ENCODE peak calls at places on chromosomes 12 and 14, in five cellular contexts. One of them, this sample, is unnamed.

GRCh38 chr12:121795029-121795977 is 1.8 kb upstream of the RHOF start:
- DNase-seq in neuronal stem cell: peak; percentile 82
- DNase-seq in mesenchymal stem cell: peak; percentile 87
- DNase-seq in H1: peak; percentile 82
- DNase-seq in IMR-90: peak; percentile 81
- DNase-seq in this sample: peak; percentile 95

GRCh38 chr14:105622329-105622955 is 96.1 kb downstream of the TMEM121 start:
- DNase-seq in H1: no peak
- DNase-seq in neuronal stem cell: no peak
- DNase-seq in IMR-90: no peak
- DNase-seq in mesenchymal stem cell: no peak
- DNase-seq in this sample: peak; percentile 20

GRCh38 chr12:75844985-75845384 is 186.6 kb downstream of the PHLDA1 start:
- DNase-seq in H1: no peak
- DNase-seq in neuronal stem cell: no peak
- DNase-seq in IMR-90: no peak
- DNase-seq in mesenchymal stem cell: no peak
- DNase-seq in this sample: no peak

GRCh38 chr14:68510201-68510600 is 282.7 kb downstream of the ZFP36L1 start:
- DNase-seq in IMR-90: peak; percentile 69
- DNase-seq in H1: no peak
- DNase-seq in mesenchymal stem cell: peak; percentile 61
- DNase-seq in neuronal stem cell: no peak
- DNase-seq in this sample: no peak

GRCh38 chr12:121132601-121133481 is at the start of gene P2RX7:
- DNase-seq in mesenchymal stem cell: peak; percentile 65
- DNase-seq in H1: peak; percentile 39
- DNase-seq in IMR-90: peak; percentile 52
- DNase-seq in neuronal stem cell: no peak
- DNase-seq in this sample: peak; percentile 89

GRCh38 chr14:77883479-77884238 is 83.8 kb downstream of the ADCK1 start:
- DNase-seq in H1: no peak
- DNase-seq in mesenchymal stem cell: no peak
- DNase-seq in neuronal stem cell: no peak
- DNase-seq in IMR-90: no peak
- DNase-seq in this sample: no peak

GRCh38 chr12:53726342-53726741 is 910 bp downstream of the CALCOCO1 start:
- DNase-seq in IMR-90: no peak
- DNase-seq in mesenchymal stem cell: no peak
- DNase-seq in neuronal stem cell: no peak
- DNase-seq in H1: no peak
- DNase-seq in this sample: no peak

GRCh38 chr12:6277982-6278438 is 32.5 kb upstream of the PLEKHG6 start:
- DNase-seq in neuronal stem cell: no peak
- DNase-seq in H1: no peak
- DNase-seq in mesenchymal stem cell: no peak
- DNase-seq in IMR-90: no peak
- DNase-seq in this sample: no peak

GRCh38 chr12:121214855-121215745 is 5.2 kb downstream of the P2RX4 start:
- DNase-seq in mesenchymal stem cell: peak; percentile 99
- DNase-seq in IMR-90: peak; percentile 97
- DNase-seq in H1: no peak
- DNase-seq in neuronal stem cell: no peak
- DNase-seq in this sample: no peak

GRCh38 chr14:89264196-89264800 is 152.7 kb downstream of the FOXN3 start:
- DNase-seq in mesenchymal stem cell: no peak
- DNase-seq in IMR-90: no peak
- DNase-seq in H1: no peak
- DNase-seq in neuronal stem cell: no peak
- DNase-seq in this sample: no peak

GRCh38 chr14:36997843-36998242 is 174.6 kb downstream of the SLC25A21 start:
- DNase-seq in H1: no peak
- DNase-seq in mesenchymal stem cell: no peak
- DNase-seq in neuronal stem cell: no peak
- DNase-seq in IMR-90: peak; percentile 10
- DNase-seq in this sample: no peak

GRCh38 chr14:69214376-69214775 is 23.1 kb downstream of the EXD2 start:
- DNase-seq in mesenchymal stem cell: peak; percentile 27
- DNase-seq in H1: no peak
- DNase-seq in neuronal stem cell: no peak
- DNase-seq in IMR-90: peak; percentile 34
- DNase-seq in this sample: no peak

GRCh38 chr12:3724096-3724805 is 28.7 kb downstream of the CRACR2A start:
- DNase-seq in IMR-90: no peak
- DNase-seq in neuronal stem cell: no peak
- DNase-seq in mesenchymal stem cell: no peak
- DNase-seq in H1: no peak
- DNase-seq in this sample: peak; percentile 21

GRCh38 chr12:100908501-100908900 is 113.9 kb downstream of the ANO4 start:
- DNase-seq in IMR-90: peak; percentile 88
- DNase-seq in H1: no peak
- DNase-seq in mesenchymal stem cell: peak; percentile 90
- DNase-seq in neuronal stem cell: no peak
- DNase-seq in this sample: no peak

GRCh38 chr12:63846249-63846967 is 1.9 kb downstream of the SRGAP1 start:
- DNase-seq in neuronal stem cell: no peak
- DNase-seq in IMR-90: no peak
- DNase-seq in H1: no peak
- DNase-seq in mesenchymal stem cell: no peak
- DNase-seq in this sample: no peak

GRCh38 chr14:93239869-93240677 is 33.0 kb downstream of the UBR7 start:
- DNase-seq in IMR-90: peak; percentile 89
- DNase-seq in H1: no peak
- DNase-seq in neuronal stem cell: no peak
- DNase-seq in mesenchymal stem cell: peak; percentile 81
- DNase-seq in this sample: no peak

GRCh38 chr12:85280984-85281946 is 1.2 kb downstream of the ALX1 start:
- DNase-seq in mesenchymal stem cell: peak; percentile 33
- DNase-seq in IMR-90: no peak
- DNase-seq in neuronal stem cell: peak; percentile 9
- DNase-seq in H1: no peak
- DNase-seq in this sample: no peak

GRCh38 chr14:39232554-39233415 is 930 bp upstream of the MIA2 start:
- DNase-seq in neuronal stem cell: no peak
- DNase-seq in mesenchymal stem cell: peak; percentile 85
- DNase-seq in H1: no peak
- DNase-seq in IMR-90: peak; percentile 78
- DNase-seq in this sample: no peak

GRCh38 chr14:41739203-41739602 is 132.5 kb downstream of the LRFN5 start:
- DNase-seq in H1: no peak
- DNase-seq in neuronal stem cell: no peak
- DNase-seq in IMR-90: no peak
- DNase-seq in mesenchymal stem cell: no peak
- DNase-seq in this sample: no peak

GRCh38 chr12:123571343-123571813 is 13.0 kb upstream of the TMED2 start:
- DNase-seq in H1: no peak
- DNase-seq in IMR-90: peak; percentile 72
- DNase-seq in mesenchymal stem cell: peak; percentile 89
- DNase-seq in neuronal stem cell: no peak
- DNase-seq in this sample: peak; percentile 72

GRCh38 chr14:51488569-51489220 is 163.0 kb upstream of the FRMD6 start:
- DNase-seq in neuronal stem cell: no peak
- DNase-seq in H1: no peak
- DNase-seq in IMR-90: peak; percentile 31
- DNase-seq in mesenchymal stem cell: no peak
- DNase-seq in this sample: no peak

GRCh38 chr14:79502751-79503148 is 708.6 kb downstream of the DIO2 start:
- DNase-seq in H1: no peak
- DNase-seq in IMR-90: peak; percentile 59
- DNase-seq in mesenchymal stem cell: no peak
- DNase-seq in neuronal stem cell: no peak
- DNase-seq in this sample: no peak

GRCh38 chr14:61406198-61406597 is 84.8 kb downstream of the PRKCH start:
- DNase-seq in IMR-90: no peak
- DNase-seq in neuronal stem cell: peak; percentile 6
- DNase-seq in H1: no peak
- DNase-seq in mesenchymal stem cell: no peak
- DNase-seq in this sample: peak; percentile 39

GRCh38 chr14:79708991-79709390 is 502.3 kb downstream of the DIO2 start:
- DNase-seq in neuronal stem cell: no peak
- DNase-seq in H1: no peak
- DNase-seq in IMR-90: peak; percentile 64
- DNase-seq in mesenchymal stem cell: peak; percentile 18
- DNase-seq in this sample: no peak

GRCh38 chr12:57456145-57456700 is 1.1 kb downstream of the INHBE start:
- DNase-seq in IMR-90: peak; percentile 44
- DNase-seq in neuronal stem cell: peak; percentile 51
- DNase-seq in H1: no peak
- DNase-seq in mesenchymal stem cell: peak; percentile 51
- DNase-seq in this sample: peak; percentile 92

GRCh38 chr12:87772401-87772800 is 256.8 kb downstream of the C12orf50 start:
- DNase-seq in mesenchymal stem cell: no peak
- DNase-seq in H1: no peak
- DNase-seq in neuronal stem cell: no peak
- DNase-seq in IMR-90: no peak
- DNase-seq in this sample: no peak

GRCh38 chr12:122265433-122265832 is 861 bp downstream of the VPS33A start:
- DNase-seq in mesenchymal stem cell: no peak
- DNase-seq in H1: no peak
- DNase-seq in IMR-90: no peak
- DNase-seq in neuronal stem cell: no peak
- DNase-seq in this sample: no peak

GRCh38 chr12:24905431-24905830 is 43.5 kb downstream of the BCAT1 start:
- DNase-seq in IMR-90: peak; percentile 67
- DNase-seq in neuronal stem cell: no peak
- DNase-seq in H1: no peak
- DNase-seq in mesenchymal stem cell: peak; percentile 71
- DNase-seq in this sample: no peak
- H4K91ac ChIP-seq in IMR-90: peak overlapping the region; percentile 31
- H4K91ac ChIP-seq in neuronal stem cell: no peak overlapping the region
- H4K91ac ChIP-seq in H1: no peak overlapping the region
- H4K91ac ChIP-seq in mesenchymal stem cell: no peak overlapping the region
- H4K91ac ChIP-seq in this sample: no peak overlapping the region

DNA sequence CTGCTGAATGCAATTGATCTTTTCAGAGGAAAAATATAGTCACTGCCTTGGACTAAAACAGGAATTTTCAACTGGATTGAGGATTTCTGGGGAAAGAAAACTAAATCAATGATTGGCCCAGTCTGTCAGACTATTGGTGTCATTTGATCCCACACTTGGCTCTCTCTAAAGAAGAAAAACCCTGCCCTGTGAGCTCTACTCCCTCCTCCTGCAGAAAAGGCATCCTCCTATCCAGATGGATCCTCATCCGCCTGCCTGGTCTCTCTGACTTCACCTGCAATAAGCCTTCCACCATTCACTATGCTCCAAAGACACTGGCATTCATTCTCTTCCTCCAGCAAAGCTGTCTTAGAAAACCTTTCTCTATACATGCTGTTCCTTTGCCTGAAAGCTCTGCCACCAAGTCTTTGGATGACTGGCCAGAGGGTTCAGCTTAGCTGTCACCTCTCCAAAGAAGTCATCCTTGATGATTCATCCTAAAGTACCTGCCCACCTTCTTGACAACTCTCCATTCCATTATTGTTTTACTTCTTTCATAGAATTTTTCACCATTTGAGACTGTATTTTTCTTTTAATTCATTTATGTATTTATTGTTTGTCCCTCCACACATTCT is 127.6 kb upstream of the CAND1 start:
- DNase-seq in H1: no peak
- DNase-seq in IMR-90: no peak
- DNase-seq in mesenchymal stem cell: no peak
- DNase-seq in neuronal stem cell: no peak
- DNase-seq in this sample: no peak
- H4K91ac ChIP-seq in H1: no peak overlapping the region
- H4K91ac ChIP-seq in IMR-90: no peak overlapping the region
- H4K91ac ChIP-seq in mesenchymal stem cell: no peak overlapping the region
- H4K91ac ChIP-seq in neuronal stem cell: no peak overlapping the region
- H4K91ac ChIP-seq in this sample: no peak overlapping the region

GRCh38 chr14:71686677-71687076 is 245.6 kb upstream of the RGS6 start:
- DNase-seq in neuronal stem cell: no peak
- DNase-seq in mesenchymal stem cell: peak; percentile 40
- DNase-seq in IMR-90: peak; percentile 36
- DNase-seq in H1: no peak
- DNase-seq in this sample: no peak

GRCh38 chr14:71688576-71688975 is 243.7 kb upstream of the RGS6 start:
- DNase-seq in IMR-90: peak; percentile 27
- DNase-seq in neuronal stem cell: no peak
- DNase-seq in H1: no peak
- DNase-seq in mesenchymal stem cell: no peak
- DNase-seq in this sample: no peak

GRCh38 chr14:71684323-71684722 is 247.9 kb upstream of the RGS6 start:
- DNase-seq in H1: no peak
- DNase-seq in neuronal stem cell: no peak
- DNase-seq in IMR-90: no peak
- DNase-seq in mesenchymal stem cell: no peak
- DNase-seq in this sample: no peak

GRCh38 chr14:71690478-71690877 is 241.8 kb upstream of the RGS6 start:
- DNase-seq in mesenchymal stem cell: no peak
- DNase-seq in neuronal stem cell: no peak
- DNase-seq in H1: no peak
- DNase-seq in IMR-90: no peak
- DNase-seq in this sample: no peak

GRCh38 chr14:71687115-71687836 is 245.0 kb upstream of the RGS6 start:
- DNase-seq in neuronal stem cell: no peak
- DNase-seq in H1: no peak
- DNase-seq in mesenchymal stem cell: no peak
- DNase-seq in IMR-90: peak; percentile 46
- DNase-seq in this sample: no peak
- H4K91ac ChIP-seq in neuronal stem cell: no peak overlapping the region
- H4K91ac ChIP-seq in H1: no peak overlapping the region
- H4K91ac ChIP-seq in mesenchymal stem cell: no peak overlapping the region
- H4K91ac ChIP-seq in IMR-90: peak overlapping the region; percentile 40
- H4K91ac ChIP-seq in this sample: no peak overlapping the region

DNA sequence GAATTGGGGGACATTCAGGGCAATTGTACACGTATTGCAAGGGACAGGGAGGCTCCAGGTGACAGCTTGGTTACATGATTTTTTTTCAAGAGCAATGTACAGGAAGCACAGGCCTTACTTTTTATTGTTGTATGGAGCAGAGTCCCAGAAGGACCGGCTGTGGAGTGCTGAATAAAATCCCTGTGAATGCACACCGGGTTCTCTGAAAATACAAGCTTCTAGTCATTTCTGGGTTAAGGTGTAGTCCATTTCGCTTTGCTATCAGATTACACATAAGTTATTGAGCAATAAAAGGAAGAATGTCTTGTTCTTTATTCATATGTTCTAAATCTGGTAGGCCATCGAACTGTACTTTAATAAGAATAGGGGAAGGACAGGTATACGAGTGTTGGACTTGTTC is 52.2 kb downstream of the PDE3A start:
- DNase-seq in neuronal stem cell: no peak
- DNase-seq in mesenchymal stem cell: no peak
- DNase-seq in IMR-90: no peak
- DNase-seq in H1: no peak
- DNase-seq in this sample: no peak
- H4K91ac ChIP-seq in neuronal stem cell: no peak overlapping the region
- H4K91ac ChIP-seq in mesenchymal stem cell: no peak overlapping the region
- H4K91ac ChIP-seq in IMR-90: no peak overlapping the region
- H4K91ac ChIP-seq in H1: no peak overlapping the region
- H4K91ac ChIP-seq in this sample: no peak overlapping the region

This sample was measured in H9.